ENCODE peak calls at places on chromosomes 7 and 10, in five cellular contexts. B is A549, C is IMR-90, P is HCT116, A is K562. W is an unnamed sample.

GRCh38 chr7:112167144-112167543 is 39.1 kb downstream of the DOCK4 start:
- DNase-seq in B (no peak), C (no peak), P (no peak), A (no peak), W (no peak)

GRCh38 chr7:116929021-116929420 is 24.3 kb upstream of the ST7 start:
- DNase-seq in C (no peak), B (no peak), A (no peak), P (no peak), W (no peak)

GRCh38 chr7:43294080-43294630 is 181.7 kb downstream of the HECW1 start:
- DNase-seq in A (no peak), P (peak), C (peak), B (peak), W (no peak)

GRCh38 chr7:99096124-99096887 is 47.6 kb downstream of the SMURF1 start:
- DNase-seq in P (no peak), B (no peak), C (peak), A (no peak), W (no peak)

GRCh38 chr7:45881759-45882464 is 6.4 kb upstream of the IGFBP1 start:
- DNase-seq in C (peak), P (no peak), B (peak), A (no peak), W (no peak)

GRCh38 chr10:114544045-114544659 is 113.9 kb downstream of the ABLIM1 start:
- DNase-seq in P (no peak), A (no peak), B (no peak), C (no peak), W (no peak)

GRCh38 chr10:73865459-73866442 is 8.6 kb downstream of the CAMK2G start:
- DNase-seq in B (no peak), A (no peak), C (no peak), P (no peak), W (no peak)

GRCh38 chr7:112009081-112009480 is 197.1 kb downstream of the DOCK4 start:
- DNase-seq in C (peak), P (no peak), A (no peak), B (peak), W (no peak)

GRCh38 chr7:126001344-126001743 is 1071.7 kb upstream of the POT1 start:
- DNase-seq in C (no peak), P (no peak), B (no peak), A (no peak), W (no peak)

GRCh38 chr10:93745411-93746065 is 12.2 kb upstream of the LGI1 start:
- DNase-seq in A (peak), C (no peak), B (peak), P (no peak), W (no peak)

GRCh38 chr10:131832056-131832685 is 68.6 kb upstream of the PPP2R2D start:
- DNase-seq in P (no peak), C (no peak), B (no peak), A (no peak), W (no peak)

GRCh38 chr7:2779086-2779485 is 65.0 kb downstream of the GNA12 start:
- DNase-seq in P (no peak), B (no peak), A (no peak), C (no peak), W (no peak)

GRCh38 chr7:81430150-81430549 is 339.7 kb downstream of the HGF start:
- DNase-seq in A (no peak), B (no peak), P (no peak), C (no peak), W (no peak)

GRCh38 chr7:121204537-121204936 is 124.3 kb upstream of the WNT16 start:
- DNase-seq in P (no peak), B (no peak), C (peak), A (no peak), W (peak)

GRCh38 chr10:22681783-22682183 is 32.6 kb downstream of the PIP4K2A start:
- DNase-seq in A (no peak), C (peak), B (peak), P (peak), W (no peak)

DNA sequence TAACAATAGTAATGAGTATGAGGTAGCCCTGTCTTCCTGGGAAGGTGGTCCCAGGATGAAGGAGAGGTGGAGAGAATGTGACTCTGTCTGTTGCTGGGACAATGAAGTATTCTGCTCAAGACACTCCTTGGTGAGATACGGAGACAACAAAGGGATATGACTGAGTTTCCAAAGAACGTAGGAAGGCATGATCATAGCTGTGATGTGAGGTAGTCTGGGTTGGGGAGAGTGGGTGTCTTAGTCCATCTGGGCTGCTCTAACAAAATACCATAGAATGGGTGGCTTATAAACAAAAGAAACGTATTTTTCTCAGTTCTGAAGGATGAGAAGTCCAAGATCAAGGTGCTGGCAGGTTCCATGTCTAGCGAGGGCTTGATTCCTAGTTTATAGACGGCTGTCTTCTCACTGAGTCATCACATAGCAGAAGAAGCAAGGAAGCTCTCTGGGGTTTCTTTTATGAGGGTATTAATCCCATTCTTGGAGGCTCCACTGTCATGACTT is 84.9 kb upstream of the RHOBTB1 start:
- DNase-seq in A (no peak), C (peak), B (no peak), P (no peak), W (no peak)
- H3K27ac ChIP-seq in A (no peak), C (no peak), B (no peak), P (no peak), W (no peak)

GRCh38 chr10:17510242-17510908 is 56.0 kb upstream of the ST8SIA6 start:
- DNase-seq in C (no peak), B (no peak), P (no peak), A (no peak), W (no peak)

GRCh38 chr10:17506859-17507471 is 52.6 kb upstream of the ST8SIA6 start:
- DNase-seq in P (no peak), C (no peak), A (no peak), B (no peak), W (no peak)

GRCh38 chr10:17507538-17507937 is 53.1 kb upstream of the ST8SIA6 start:
- DNase-seq in C (no peak), P (no peak), B (no peak), A (no peak), W (no peak)

GRCh38 chr10:17516376-17516775 is 62.0 kb upstream of the ST8SIA6 start:
- DNase-seq in P (no peak), C (peak), A (no peak), B (no peak), W (no peak)

GRCh38 chr10:17512341-17513001 is 58.1 kb upstream of the ST8SIA6 start:
- DNase-seq in A (no peak), P (peak), B (peak), C (peak), W (no peak)
- TF ChIP-seq RAD21 in A (no peak), P (peak), B (peak), C (peak), W (no peak)

GRCh38 chr7:16962986-16963385 is 81.2 kb upstream of the AGR3 start:
- DNase-seq in P (no peak), C (peak), A (no peak), B (no peak), W (no peak)
- H3K27ac ChIP-seq in P (no peak), C (no peak), A (no peak), B (no peak), W (no peak)

DNA sequence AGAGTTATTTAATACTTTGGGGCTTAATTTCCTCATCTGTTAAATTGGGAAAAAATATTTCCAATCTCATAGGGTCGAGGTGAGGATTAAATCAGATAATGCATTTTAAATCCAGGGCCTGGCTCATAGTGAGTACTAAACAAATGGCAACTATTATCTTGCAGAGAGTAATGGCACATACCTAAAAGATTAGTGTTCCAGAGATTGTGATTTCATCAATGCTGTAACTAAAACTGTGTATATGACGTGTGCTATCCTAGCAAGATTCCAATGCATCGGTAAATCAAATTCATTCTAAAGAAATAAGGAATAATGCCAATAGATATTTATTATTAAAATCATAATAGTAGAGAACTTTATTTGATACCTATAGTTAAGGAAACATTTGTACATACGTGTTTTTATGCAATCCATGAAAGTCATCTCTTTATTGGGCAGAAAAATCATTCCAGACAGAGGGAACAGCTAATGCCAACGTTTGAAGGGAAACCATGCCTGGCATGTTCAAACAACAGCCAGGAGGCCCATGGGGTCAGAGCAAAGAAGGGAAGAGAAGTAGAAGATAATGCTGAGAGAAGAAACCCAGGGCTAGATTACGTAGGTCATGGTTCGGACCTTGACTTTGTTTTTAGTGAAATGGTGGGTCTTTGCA is 174.8 kb upstream of the AGR3 start:
- DNase-seq in C (peak), P (no peak), A (no peak), B (no peak), W (no peak)
- TF ChIP-seq RAD21 in C (no peak), P (no peak), A (no peak), B (no peak), W (no peak)

GRCh38 chr10:98649170-98649569 is 202.4 kb upstream of the HPS1 start:
- DNase-seq in C (no peak), A (no peak), B (no peak), P (no peak), W (no peak)

GRCh38 chr10:98642281-98642680 is 195.5 kb upstream of the HPS1 start:
- DNase-seq in B (no peak), A (no peak), P (no peak), C (no peak), W (no peak)

DNA sequence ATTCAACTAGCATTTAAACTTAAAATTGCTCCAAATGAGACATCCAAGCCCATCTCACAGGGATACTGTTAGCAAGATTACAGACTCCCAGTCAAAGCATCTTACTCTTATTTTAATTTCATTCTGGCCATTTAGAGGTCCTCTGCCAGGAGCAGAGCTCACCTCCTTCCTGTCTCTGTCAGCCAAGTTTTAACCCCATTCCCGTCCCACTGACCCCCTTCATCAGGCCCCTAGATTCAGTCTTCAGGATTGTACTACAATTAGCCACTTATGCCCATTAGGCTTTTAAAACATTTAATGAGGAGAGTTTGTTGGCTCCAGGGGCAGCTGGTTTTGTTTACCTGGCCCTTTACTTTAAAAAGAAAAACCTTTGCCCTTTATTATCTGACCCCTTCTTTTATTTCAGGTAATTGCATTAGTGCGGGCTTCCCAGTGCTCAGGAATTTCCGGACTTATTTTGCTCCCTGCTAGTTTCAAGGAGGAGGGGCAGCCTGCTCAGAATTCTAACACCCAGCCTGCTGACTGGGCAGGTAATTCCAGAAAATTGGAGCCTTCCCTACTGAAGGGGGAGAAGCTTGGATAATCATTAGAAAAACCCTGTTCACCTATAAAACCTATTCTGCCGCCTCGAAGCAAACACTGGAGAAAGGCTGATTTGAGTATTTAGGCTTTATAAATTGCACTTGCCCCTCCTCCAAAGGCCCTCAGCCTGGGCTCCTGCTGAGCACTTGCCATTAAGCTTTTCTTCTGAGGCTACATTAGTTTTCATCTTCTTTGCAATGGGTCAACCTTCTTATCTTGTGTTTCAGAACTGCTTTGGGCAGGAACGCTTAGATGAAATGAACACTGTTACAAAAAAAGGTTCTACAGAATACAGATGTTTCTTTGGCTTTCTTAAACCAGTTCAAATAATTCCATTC is 200.5 kb upstream of the HPS1 start:
- DNase-seq in A (no peak), P (no peak), B (no peak), C (no peak), W (no peak)
- H3K27ac ChIP-seq in A (no peak), P (no peak), B (no peak), C (no peak), W (no peak)

GRCh38 chr10:122639801-122640200 is 59.8 kb downstream of the C10orf120 start:
- DNase-seq in B (no peak), C (no peak), A (no peak), P (no peak), W (no peak)
- TF ChIP-seq RAD21 in B (no peak), C (no peak), A (no peak), P (no peak), W (no peak)

GRCh38 chr10:68135362-68135761 is 26.1 kb downstream of the MYPN start:
- DNase-seq in B (no peak), P (no peak), C (peak), A (no peak), W (no peak)
- H3K27ac ChIP-seq in B (peak), P (peak), C (peak), A (no peak), W (peak)

DNA sequence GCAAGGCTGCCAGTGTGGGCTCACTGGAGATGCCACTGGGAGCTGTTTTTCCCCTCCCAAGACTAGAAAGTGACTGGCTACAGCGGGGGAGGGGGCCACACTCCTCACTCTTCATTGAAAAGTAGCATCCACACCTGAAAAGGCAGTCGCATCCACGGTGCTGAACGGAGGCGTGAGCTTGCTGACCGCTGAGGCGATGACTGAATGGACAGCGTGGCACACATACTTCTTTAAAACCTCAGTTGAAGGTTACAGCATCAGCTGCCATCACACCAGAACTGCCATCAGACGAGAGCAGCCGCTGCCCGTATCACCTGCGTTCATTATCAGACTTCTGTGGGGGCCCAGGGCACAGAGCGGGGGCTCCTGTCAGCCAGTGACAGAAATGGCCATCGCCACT is 327.2 kb downstream of the DNAJB6 start:
- DNase-seq in A (no peak), B (no peak), C (no peak), P (no peak), W (no peak)
- TF ChIP-seq RAD21 in A (no peak), B (no peak), C (no peak), P (no peak), W (no peak)